ENCODE peak calls at places on chromosome 1, in four cellular contexts. One of them, this sample, is unnamed.

GRCh38 chr1:9320520-9321479 is 28.1 kb downstream of the SPSB1 start:
- DNase-seq in endodermal cell: no peak
- DNase-seq in lower lobe of right lung: no peak
- DNase-seq in SJSA1: peak; percentile 88
- DNase-seq in this sample: no peak

GRCh38 chr1:149936992-149937705 is 470 bp upstream of the MTMR11 start:
- DNase-seq in endodermal cell: peak; percentile 69
- DNase-seq in SJSA1: peak; percentile 36
- DNase-seq in lower lobe of right lung: no peak
- DNase-seq in this sample: peak; percentile 96

GRCh38 chr1:27106561-27107323 is 48.2 kb downstream of the SLC9A1 start:
- DNase-seq in endodermal cell: no peak
- DNase-seq in SJSA1: no peak
- DNase-seq in lower lobe of right lung: no peak
- DNase-seq in this sample: no peak

GRCh38 chr1:27555700-27556424 is 48.1 kb downstream of the AHDC1 start:
- DNase-seq in endodermal cell: no peak
- DNase-seq in lower lobe of right lung: no peak
- DNase-seq in SJSA1: no peak
- DNase-seq in this sample: no peak

GRCh38 chr1:168917796-168918195 is 188.7 kb upstream of the ATP1B1 start:
- DNase-seq in lower lobe of right lung: no peak
- DNase-seq in SJSA1: no peak
- DNase-seq in endodermal cell: no peak
- DNase-seq in this sample: no peak

GRCh38 chr1:6096243-6097116 is 50.8 kb downstream of the KCNAB2 start:
- DNase-seq in SJSA1: no peak
- DNase-seq in endodermal cell: no peak
- DNase-seq in lower lobe of right lung: peak; percentile 46
- DNase-seq in this sample: no peak

GRCh38 chr1:209576392-209576791 is 7.1 kb upstream of the CAMK1G start:
- DNase-seq in endodermal cell: peak; percentile 84
- DNase-seq in lower lobe of right lung: no peak
- DNase-seq in SJSA1: no peak
- DNase-seq in this sample: no peak

GRCh38 chr1:77975386-77975785 is 3.5 kb downstream of the FUBP1 start:
- DNase-seq in SJSA1: no peak
- DNase-seq in lower lobe of right lung: no peak
- DNase-seq in endodermal cell: no peak
- DNase-seq in this sample: peak; percentile 80

GRCh38 chr1:59452026-59452425 is 155.1 kb downstream of the FGGY start:
- DNase-seq in lower lobe of right lung: no peak
- DNase-seq in endodermal cell: no peak
- DNase-seq in SJSA1: no peak
- DNase-seq in this sample: no peak

GRCh38 chr1:247332215-247332900 is 691 bp upstream of the ZNF496 start:
- DNase-seq in endodermal cell: peak; percentile 67
- DNase-seq in lower lobe of right lung: peak; percentile 74
- DNase-seq in SJSA1: peak; percentile 32
- DNase-seq in this sample: no peak

GRCh38 chr1:37478890-37479254 is 4.5 kb downstream of the ZC3H12A start:
- DNase-seq in endodermal cell: no peak
- DNase-seq in SJSA1: no peak
- DNase-seq in lower lobe of right lung: no peak
- DNase-seq in this sample: peak; percentile 65

GRCh38 chr1:70864302-70864701 is 183.3 kb downstream of the PTGER3 start:
- DNase-seq in lower lobe of right lung: no peak
- DNase-seq in SJSA1: peak; percentile 48
- DNase-seq in endodermal cell: no peak
- DNase-seq in this sample: peak; percentile 5

DNA sequence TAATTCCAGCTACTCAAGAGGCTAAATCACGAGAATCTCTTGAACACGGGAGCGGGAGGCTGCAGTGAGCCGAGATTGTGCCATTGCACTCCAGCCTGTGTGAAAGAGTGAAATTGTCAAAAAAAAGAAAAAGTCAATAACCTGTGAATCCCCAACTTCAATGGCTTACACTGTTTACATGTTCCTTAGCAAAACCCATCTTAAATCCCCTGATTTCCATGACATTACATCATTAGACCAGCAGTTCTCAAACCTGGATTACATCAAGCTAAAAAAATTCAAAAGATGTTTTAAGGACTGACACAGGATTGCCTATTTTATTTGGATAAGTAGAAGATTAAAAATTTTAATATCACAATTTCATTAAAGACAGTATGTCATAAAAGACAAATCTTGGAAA is 12.4 kb downstream of the GPBP1L1 start:
- DNase-seq in lower lobe of right lung: no peak
- DNase-seq in SJSA1: no peak
- DNase-seq in endodermal cell: no peak
- DNase-seq in this sample: no peak
- H3K36me3 ChIP-seq in lower lobe of right lung: no peaks in the 10 kb centered on the region
- H3K36me3 ChIP-seq in SJSA1: peaks cover 22% of the 10 kb centered on the region
- H3K36me3 ChIP-seq in endodermal cell: peaks cover 17% of the 10 kb centered on the region
- H3K36me3 ChIP-seq in this sample: no peaks in the 10 kb centered on the region

DNA sequence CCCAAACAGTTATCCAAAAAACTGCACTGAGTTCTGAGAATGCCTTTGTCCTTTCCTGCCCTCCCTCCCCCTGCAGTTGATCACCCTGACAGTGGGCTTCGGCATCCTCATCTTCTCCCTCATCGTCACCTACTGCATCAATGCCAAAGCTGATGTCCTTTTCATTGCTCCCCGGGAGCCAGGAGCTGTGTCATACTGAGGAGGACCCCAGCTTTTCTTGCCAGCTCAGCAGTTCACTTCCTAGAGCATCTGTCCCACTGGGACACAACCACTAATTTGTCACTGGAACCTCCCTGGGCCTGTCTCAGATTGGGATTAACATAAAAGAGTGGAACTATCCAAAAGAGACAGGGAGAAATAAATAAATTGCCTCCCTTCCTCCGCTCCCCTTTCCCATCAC is 8.8 kb upstream of the NHLH1 start:
- DNase-seq in endodermal cell: no peak
- DNase-seq in SJSA1: no peak
- DNase-seq in lower lobe of right lung: no peak
- DNase-seq in this sample: no peak
- H3K36me3 ChIP-seq in endodermal cell: peaks cover 73% of the 10 kb centered on the region
- H3K36me3 ChIP-seq in SJSA1: peaks cover 75% of the 10 kb centered on the region
- H3K36me3 ChIP-seq in lower lobe of right lung: peaks cover 82% of the 10 kb centered on the region
- H3K36me3 ChIP-seq in this sample: peaks cover 31% of the 10 kb centered on the region

GRCh38 chr1:16149702-16150488 is 6.0 kb downstream of the EPHA2 start:
- DNase-seq in SJSA1: no peak
- DNase-seq in endodermal cell: no peak
- DNase-seq in lower lobe of right lung: no peak
- DNase-seq in this sample: no peak
- H3K36me3 ChIP-seq in SJSA1: peaks cover 95% of the 10 kb centered on the region
- H3K36me3 ChIP-seq in endodermal cell: peaks cover 61% of the 10 kb centered on the region
- H3K36me3 ChIP-seq in lower lobe of right lung: peaks cover 32% of the 10 kb centered on the region
- H3K36me3 ChIP-seq in this sample: peaks cover 53% of the 10 kb centered on the region

DNA sequence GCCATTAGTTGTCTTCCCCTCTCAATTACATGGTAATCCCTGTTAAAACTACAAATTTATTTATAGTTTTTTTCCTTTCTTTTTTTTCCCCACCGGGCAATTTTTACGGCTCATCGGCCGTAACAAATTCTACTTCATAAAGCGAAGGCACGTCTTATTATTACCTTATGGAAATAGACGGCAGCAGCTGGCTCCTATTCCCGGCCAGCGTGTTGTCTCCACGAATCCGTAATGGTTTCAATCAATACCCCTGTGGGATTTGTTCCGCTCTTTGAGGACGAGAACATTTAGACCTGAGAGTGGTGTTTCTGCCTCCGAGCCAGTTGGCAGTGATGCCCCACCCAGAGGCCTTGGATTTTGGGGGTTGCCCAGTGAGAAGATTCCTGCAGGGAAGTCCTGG is 52.4 kb upstream of the IGSF21 start:
- DNase-seq in SJSA1: no peak
- DNase-seq in lower lobe of right lung: no peak
- DNase-seq in endodermal cell: no peak
- DNase-seq in this sample: no peak
- H3K36me3 ChIP-seq in SJSA1: no peaks in the 10 kb centered on the region
- H3K36me3 ChIP-seq in lower lobe of right lung: no peaks in the 10 kb centered on the region
- H3K36me3 ChIP-seq in endodermal cell: no peaks in the 10 kb centered on the region
- H3K36me3 ChIP-seq in this sample: no peaks in the 10 kb centered on the region

GRCh38 chr1:156238248-156238647 is 3.7 kb upstream of the BGLAP start:
- DNase-seq in endodermal cell: no peak
- DNase-seq in SJSA1: no peak
- DNase-seq in lower lobe of right lung: no peak
- DNase-seq in this sample: no peak

GRCh38 chr1:156241311-156241811 is 623 bp upstream of the BGLAP start:
- DNase-seq in endodermal cell: no peak
- DNase-seq in SJSA1: no peak
- DNase-seq in lower lobe of right lung: no peak
- DNase-seq in this sample: peak; percentile 53

GRCh38 chr1:156232222-156232621 is 9.8 kb upstream of the BGLAP start:
- DNase-seq in endodermal cell: no peak
- DNase-seq in lower lobe of right lung: no peak
- DNase-seq in SJSA1: no peak
- DNase-seq in this sample: no peak

GRCh38 chr1:156233421-156234127 is 8.4 kb upstream of the BGLAP start:
- DNase-seq in SJSA1: peak; percentile 89
- DNase-seq in lower lobe of right lung: no peak
- DNase-seq in endodermal cell: no peak
- DNase-seq in this sample: peak; percentile 46

DNA sequence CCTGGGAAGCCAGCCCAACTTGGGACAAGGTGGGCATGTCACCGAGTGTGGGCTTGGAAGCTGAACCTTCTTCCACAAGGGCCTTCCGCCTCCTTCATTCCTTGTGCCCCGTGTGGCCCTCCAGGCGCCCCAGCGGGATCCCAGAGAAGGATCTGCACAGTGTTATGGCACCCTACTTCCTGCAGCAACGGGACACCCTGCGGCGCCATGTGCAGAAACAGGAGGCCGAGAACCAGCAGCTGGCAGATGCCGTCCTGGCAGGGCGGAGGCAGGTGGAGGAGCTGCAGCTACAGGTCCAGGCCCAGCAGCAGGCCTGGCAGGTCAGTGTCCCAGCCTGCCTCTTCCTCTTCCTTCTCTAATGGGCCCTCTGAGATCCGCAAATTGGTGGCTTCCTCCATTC is 5.8 kb upstream of the BGLAP start:
- DNase-seq in lower lobe of right lung: no peak
- DNase-seq in SJSA1: no peak
- DNase-seq in endodermal cell: no peak
- DNase-seq in this sample: no peak
- H3K36me3 ChIP-seq in lower lobe of right lung: peaks cover 84% of the 10 kb centered on the region
- H3K36me3 ChIP-seq in SJSA1: peaks cover 33% of the 10 kb centered on the region
- H3K36me3 ChIP-seq in endodermal cell: peaks cover 65% of the 10 kb centered on the region
- H3K36me3 ChIP-seq in this sample: peaks cover 13% of the 10 kb centered on the region

This sample was measured in bronchial epithelial cell.